ENCODE peak calls at places on chromosomes 12 and 14, in five cellular contexts. X is H1, M is HepG2, I is K562, K is GM12878. L is an unnamed sample.

GRCh38 chr12:93100610-93101009 is 171.5 kb upstream of the EEA1 start:
- DNase-seq in M (no peak), X (no peak), K (no peak), I (no peak), L (no peak)

GRCh38 chr12:9049520-9050133 is 60.3 kb downstream of the KLRG1 start:
- DNase-seq in M (peak), X (no peak), I (peak), K (no peak), L (peak)

GRCh38 chr14:86865934-86866333 is 1127.0 kb downstream of the GALC start:
- DNase-seq in X (no peak), K (no peak), M (no peak), I (no peak), L (no peak)

GRCh38 chr12:98895086-98895651 is 250.1 kb downstream of the APAF1 start:
- DNase-seq in K (no peak), X (peak), M (no peak), I (no peak), L (no peak)

GRCh38 chr14:102822311-102822863 is 45.1 kb downstream of the TRAF3 start:
- DNase-seq in I (no peak), X (no peak), M (no peak), K (no peak), L (no peak)

GRCh38 chr12:124126950-124127349 is 153.9 kb downstream of the ZNF664 start:
- DNase-seq in K (peak), X (no peak), M (no peak), I (no peak), L (no peak)

GRCh38 chr12:4443616-4444015 is 2.0 kb downstream of the FGF6 start:
- DNase-seq in M (no peak), K (no peak), X (no peak), I (no peak), L (no peak)

GRCh38 chr14:59150990-59151389 is 37.5 kb upstream of the DAAM1 start:
- DNase-seq in M (no peak), K (no peak), I (no peak), X (no peak), L (no peak)

GRCh38 chr14:60087664-60088063 is 4.1 kb upstream of the PCNX4 start:
- DNase-seq in M (no peak), X (no peak), K (no peak), I (peak), L (no peak)

GRCh38 chr12:132496270-132496669 is 6.3 kb downstream of the FBRSL1 start:
- DNase-seq in X (no peak), K (no peak), M (no peak), I (no peak), L (no peak)

GRCh38 chr12:3753549-3754284 is 808 bp upstream of the CRACR2A start:
- DNase-seq in K (no peak), I (no peak), X (no peak), M (no peak), L (no peak)

GRCh38 chr14:101200008-101200649 is 296.6 kb upstream of the RTL1 start:
- DNase-seq in X (no peak), K (no peak), M (no peak), I (no peak), L (no peak)

GRCh38 chr14:73465833-73466532 is 7.6 kb upstream of the NUMB start:
- DNase-seq in K (no peak), M (peak), I (no peak), X (no peak), L (no peak)

GRCh38 chr14:33175951-33176350 is 237.3 kb downstream of the NPAS3 start:
- DNase-seq in I (no peak), X (no peak), M (no peak), K (no peak), L (no peak)

GRCh38 chr14:78131201-78131600 is 39.0 kb upstream of the NRXN3 start:
- DNase-seq in I (no peak), X (no peak), K (no peak), M (no peak), L (no peak)

GRCh38 chr14:54699087-54699530 is 132.2 kb downstream of the SAMD4A start:
- DNase-seq in X (no peak), I (no peak), K (no peak), M (no peak), L (no peak)
- TF ChIP-seq KDM1A in X (no peak), I (no peak), K (no peak), M (no peak), L (no peak)

GRCh38 chr12:25533150-25533549 is 19.9 kb downstream of the LMNTD1 start:
- DNase-seq in M (no peak), K (no peak), I (no peak), X (no peak), L (no peak)
- TF ChIP-seq KDM1A in M (no peak), K (no peak), I (no peak), X (no peak), L (no peak)

DNA sequence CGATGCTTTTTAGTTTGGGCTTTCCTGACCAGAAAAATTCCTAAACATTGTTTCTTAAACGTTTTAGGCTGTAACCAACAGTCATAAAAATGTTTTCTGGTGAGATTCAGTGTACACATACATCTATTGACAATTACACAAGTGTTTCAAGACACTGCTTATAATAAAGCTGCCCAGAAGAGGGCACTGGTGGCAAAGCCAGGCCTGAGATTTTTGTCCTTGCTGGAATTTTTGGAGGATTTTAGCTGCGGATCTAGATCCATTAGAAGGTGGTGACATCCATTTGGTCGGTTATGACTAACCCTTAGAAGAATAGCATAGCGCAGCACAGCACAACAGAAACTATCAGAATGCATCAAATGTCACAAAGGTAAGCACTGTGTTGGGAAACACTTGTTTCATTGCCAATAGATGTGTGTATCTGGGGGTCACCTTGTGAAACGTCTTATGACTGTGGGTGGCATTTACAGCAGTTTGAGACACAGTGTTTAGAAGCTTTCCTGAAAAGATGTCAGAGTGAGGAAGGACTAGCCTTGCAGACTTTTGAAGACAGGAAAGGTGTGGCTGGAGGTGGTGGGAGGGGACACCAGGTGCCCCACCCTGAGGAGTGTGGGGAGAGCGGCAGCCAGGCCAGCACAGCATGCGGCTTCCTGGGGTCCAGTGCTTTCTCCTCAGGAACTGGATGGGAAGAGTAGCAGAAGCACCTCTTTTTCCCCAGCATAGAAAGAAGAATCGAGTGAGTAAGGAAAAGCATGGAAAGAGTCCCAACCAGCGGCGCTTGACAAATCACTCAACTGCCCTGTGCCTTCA is 54.7 kb upstream of the FKBP4 start:
- DNase-seq in I (no peak), M (peak), K (no peak), X (no peak), L (peak)
- TF ChIP-seq KDM1A in I (no peak), M (no peak), K (no peak), X (no peak), L (no peak)

DNA sequence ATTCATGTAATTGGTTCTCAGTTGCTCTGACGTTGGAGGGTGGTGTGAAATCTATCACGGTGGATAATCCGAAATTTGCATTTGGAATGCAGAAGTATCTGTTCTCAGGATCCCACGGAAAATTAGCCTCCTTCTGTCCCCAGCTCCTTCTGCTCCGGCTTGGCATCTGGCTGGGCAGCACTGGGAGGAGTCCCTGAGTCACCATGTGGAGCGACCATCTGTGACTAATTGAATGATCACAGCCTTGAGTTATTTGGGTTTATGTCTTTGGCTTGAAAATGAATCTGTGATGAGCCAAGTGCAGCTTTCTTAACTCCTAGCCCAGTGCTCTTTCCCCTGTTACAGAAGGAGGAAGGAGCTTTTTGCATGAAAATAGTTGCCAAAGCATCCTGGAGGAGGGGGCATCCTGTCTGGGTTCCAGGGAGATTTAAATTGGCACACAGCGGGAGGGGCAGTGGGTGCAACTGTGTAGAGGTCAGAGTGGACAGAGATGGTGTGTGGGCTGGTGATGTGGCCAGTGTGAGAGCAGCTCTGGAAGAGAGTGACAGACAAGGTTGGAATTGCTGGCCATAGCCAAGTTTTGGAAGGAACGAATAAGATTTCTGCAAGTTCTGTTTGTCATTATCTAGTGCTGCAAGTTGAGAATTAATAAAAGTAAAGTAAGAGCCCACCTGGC is 74.3 kb downstream of the SLC24A4 start:
- DNase-seq in I (no peak), X (no peak), K (no peak), M (no peak), L (peak)
- TF ChIP-seq KDM1A in I (no peak), X (no peak), K (no peak), M (no peak), L (no peak)

GRCh38 chr12:121452356-121453021 is 52.6 kb downstream of the RNF34 start:
- DNase-seq in I (no peak), M (no peak), X (no peak), K (no peak), L (no peak)

GRCh38 chr12:121444842-121445202 is 44.9 kb downstream of the RNF34 start:
- DNase-seq in M (no peak), I (no peak), X (no peak), K (no peak), L (no peak)

GRCh38 chr12:121451931-121452330 is 52.0 kb downstream of the RNF34 start:
- DNase-seq in I (no peak), M (no peak), X (no peak), K (no peak), L (no peak)

GRCh38 chr12:121446760-121447159 is 46.8 kb downstream of the RNF34 start:
- DNase-seq in K (no peak), X (no peak), M (no peak), I (no peak), L (no peak)

GRCh38 chr12:121448771-121449315 is 48.9 kb downstream of the RNF34 start:
- DNase-seq in M (no peak), K (no peak), X (no peak), I (no peak), L (no peak)
- TF ChIP-seq KDM1A in M (no peak), K (no peak), X (no peak), I (no peak), L (no peak)

DNA sequence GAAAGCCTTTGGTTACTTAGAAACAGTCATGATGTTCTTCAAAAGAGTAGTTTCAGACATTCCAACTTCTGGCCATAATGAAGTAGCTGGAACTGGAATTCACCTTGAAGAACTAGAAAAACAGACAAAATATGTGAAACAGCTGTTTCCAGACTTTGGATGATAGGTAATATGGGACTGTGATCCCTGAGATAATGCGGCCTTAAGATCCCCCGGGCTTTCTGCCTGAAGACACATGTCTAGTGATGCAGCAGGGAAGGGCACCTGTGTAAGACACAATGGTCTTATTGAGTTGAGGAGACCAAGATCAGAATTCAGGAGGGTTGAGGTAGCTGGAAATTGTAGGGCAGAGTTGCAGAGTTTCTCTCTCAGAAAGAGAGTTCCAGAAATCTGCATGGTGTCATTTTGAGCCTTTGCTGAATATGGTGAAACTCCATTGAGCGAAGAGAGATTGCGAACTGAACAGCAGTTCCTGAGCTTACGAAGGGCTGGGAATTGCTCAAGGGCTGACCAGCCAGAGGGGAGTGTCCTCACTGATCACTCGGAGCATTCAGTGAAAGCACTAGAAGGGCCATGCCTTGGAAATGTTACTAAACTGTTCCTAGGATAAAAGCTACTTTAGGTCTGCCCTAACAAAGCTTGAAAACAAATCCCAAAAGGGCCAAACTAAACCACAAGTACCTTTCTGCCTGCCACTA is 41.7 kb upstream of the FRS2 start:
- DNase-seq in I (no peak), M (no peak), K (no peak), X (no peak), L (no peak)
- TF ChIP-seq KDM1A in I (no peak), M (no peak), K (no peak), X (no peak), L (no peak)

GRCh38 chr12:101298426-101298825 is 18.5 kb downstream of the UTP20 start:
- DNase-seq in I (no peak), X (no peak), K (no peak), M (no peak), L (peak)
- TF ChIP-seq KDM1A in I (no peak), X (no peak), K (no peak), M (no peak), L (no peak)

GRCh38 chr12:29200586-29200985 is 51.5 kb downstream of the FAR2 start:
- DNase-seq in I (no peak), X (no peak), M (no peak), K (no peak), L (no peak)
- TF ChIP-seq KDM1A in I (no peak), X (no peak), M (no peak), K (no peak), L (no peak)

L was measured in A549.